ENCODE peak calls at places on chromosomes 3 and 15, in six cellular contexts. U, V, B, A, T and C are unnamed samples.

GRCh38 chr3:126424751-126425150 is 30.0 kb downstream of the CFAP100 start:
- DNase-seq in U (no peak), T (no peak), A (no peak), V (no peak), B (peak; percentile 7), C (no peak)

GRCh38 chr3:10334461-10334860 is 13.5 kb upstream of the SEC13 start:
- DNase-seq in A (no peak), U (no peak), V (peak; percentile 74), B (peak; percentile 85), T (no peak), C (peak; percentile 30)

GRCh38 chr15:97903560-97904195 is 56.8 kb upstream of the ARRDC4 start:
- DNase-seq in U (no peak), B (no peak), V (no peak), T (no peak), A (no peak), C (no peak)

GRCh38 chr3:56590814-56591213 is 33.8 kb downstream of the CCDC66 start:
- DNase-seq in B (peak; percentile 10), U (no peak), V (no peak), A (no peak), T (no peak), C (no peak)

GRCh38 chr3:140827894-140828293 is 113.7 kb upstream of the SLC25A36 start:
- DNase-seq in T (no peak), U (no peak), A (no peak), B (no peak), V (no peak), C (no peak)

GRCh38 chr15:39506146-39506545 is 74.7 kb upstream of the THBS1 start:
- DNase-seq in V (no peak), B (no peak), A (no peak), U (no peak), T (no peak), C (no peak)

GRCh38 chr3:50303038-50303815 is at the start of gene HYAL1:
- DNase-seq in U (peak; percentile 67), A (peak; percentile 58), V (peak; percentile 45), B (peak; percentile 98), T (peak; percentile 84), C (peak; percentile 91)

GRCh38 chr3:134330895-134331810 is 43.1 kb downstream of the AMOTL2 start:
- DNase-seq in B (peak; percentile 62), A (no peak), T (no peak), U (peak; percentile 88), V (no peak), C (no peak)

GRCh38 chr15:56732135-56732880 is 1.0 kb downstream of the ZNF280D start:
- DNase-seq in T (no peak), U (no peak), V (peak; percentile 59), B (peak; percentile 22), A (peak; percentile 18), C (no peak)

GRCh38 chr3:114730397-114730796 is 416.7 kb downstream of the ZBTB20 start:
- DNase-seq in B (no peak), U (peak; percentile 35), A (no peak), V (no peak), T (no peak), C (no peak)

GRCh38 chr3:50150863-50151686 is 4.0 kb upstream of the SEMA3F start:
- DNase-seq in V (no peak), B (peak; percentile 88), A (no peak), U (no peak), T (no peak), C (no peak)

DNA sequence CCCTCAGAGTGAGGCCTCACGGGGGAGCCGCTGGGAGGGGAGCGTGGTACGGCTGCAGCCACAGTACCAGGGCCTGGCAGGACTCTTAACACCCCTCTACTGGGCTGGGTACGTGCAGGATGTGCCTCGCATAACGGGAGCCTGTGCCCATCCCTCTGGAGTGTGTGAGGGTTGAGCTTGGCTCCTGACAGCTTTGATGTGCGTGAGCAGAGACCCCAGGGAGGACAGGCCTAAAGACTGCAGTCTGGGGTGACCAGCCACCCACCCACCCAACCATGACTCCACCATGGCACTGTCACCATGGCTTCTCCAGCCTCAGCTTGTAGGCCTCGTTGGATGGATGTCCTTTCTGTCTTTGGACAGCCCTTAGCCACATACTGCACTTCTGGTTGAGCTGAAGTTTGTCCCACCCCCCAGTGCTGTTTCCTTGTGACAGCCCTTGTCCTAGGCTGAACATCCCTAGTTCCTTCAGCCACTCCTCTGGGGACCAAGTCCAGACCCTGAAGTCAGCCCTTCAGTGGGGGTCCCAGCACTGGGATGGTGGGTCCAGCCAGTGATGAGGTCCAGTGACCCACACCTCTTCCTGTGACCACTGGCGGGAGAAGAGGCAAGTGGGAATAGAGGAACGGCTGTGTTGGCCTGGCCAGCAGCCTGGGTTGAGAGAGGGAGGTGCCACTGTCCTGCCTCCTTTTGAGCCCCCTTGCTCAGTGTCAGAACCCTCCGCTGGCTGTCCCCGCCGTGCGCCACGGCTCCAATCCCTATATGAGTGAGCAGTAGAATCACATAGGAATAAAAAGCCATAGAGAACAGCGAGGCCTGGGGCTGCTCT is 6.1 kb downstream of the GLYCTK start:
- DNase-seq in B (peak; percentile 28), V (no peak), U (no peak), A (no peak), T (no peak), C (no peak)
- H3K4me3 ChIP-seq in B (no peak overlapping the region), V (no peak overlapping the region), U (no peak overlapping the region), A (no peak overlapping the region), T (no peak overlapping the region), C (no peak overlapping the region)

GRCh38 chr15:60052796-60053195 is 48.7 kb downstream of the FOXB1 start:
- DNase-seq in T (no peak), U (no peak), V (no peak), B (no peak), A (no peak), C (no peak)
- H3K4me3 ChIP-seq in T (no peak overlapping the region), U (no peak overlapping the region), V (no peak overlapping the region), B (no peak overlapping the region), A (no peak overlapping the region), C (no peak overlapping the region)

GRCh38 chr15:59998256-59999063 is 5.7 kb upstream of the FOXB1 start:
- DNase-seq in T (no peak), U (no peak), B (no peak), A (no peak), V (no peak), C (no peak)
- H3K4me3 ChIP-seq in T (no peak overlapping the region), U (no peak overlapping the region), B (no peak overlapping the region), A (no peak overlapping the region), V (no peak overlapping the region), C (no peak overlapping the region)

DNA sequence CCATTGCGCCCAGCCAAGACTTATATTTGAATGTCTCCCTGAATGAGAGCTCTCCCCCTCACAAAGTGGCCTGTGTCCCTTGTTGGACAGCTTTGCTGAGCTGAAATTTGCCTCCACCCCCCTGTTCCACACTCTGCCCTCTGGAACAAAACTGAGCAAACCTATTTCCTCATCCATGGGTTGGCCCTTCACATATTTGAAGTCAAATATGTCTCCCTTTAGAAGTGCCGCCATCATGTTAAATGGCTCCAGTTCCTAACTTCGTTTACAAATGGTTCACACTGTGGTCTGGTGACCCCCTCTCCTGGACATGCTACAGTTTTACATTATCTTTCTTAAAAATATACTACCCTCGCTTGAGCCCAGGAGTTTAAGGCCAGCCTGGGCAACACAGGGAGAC is 4.6 kb downstream of the PLIN1 start:
- DNase-seq in T (no peak), U (no peak), V (no peak), A (no peak), B (no peak), C (no peak)
- H3K4me3 ChIP-seq in T (no peak overlapping the region), U (no peak overlapping the region), V (no peak overlapping the region), A (no peak overlapping the region), B (no peak overlapping the region), C (no peak overlapping the region)

DNA sequence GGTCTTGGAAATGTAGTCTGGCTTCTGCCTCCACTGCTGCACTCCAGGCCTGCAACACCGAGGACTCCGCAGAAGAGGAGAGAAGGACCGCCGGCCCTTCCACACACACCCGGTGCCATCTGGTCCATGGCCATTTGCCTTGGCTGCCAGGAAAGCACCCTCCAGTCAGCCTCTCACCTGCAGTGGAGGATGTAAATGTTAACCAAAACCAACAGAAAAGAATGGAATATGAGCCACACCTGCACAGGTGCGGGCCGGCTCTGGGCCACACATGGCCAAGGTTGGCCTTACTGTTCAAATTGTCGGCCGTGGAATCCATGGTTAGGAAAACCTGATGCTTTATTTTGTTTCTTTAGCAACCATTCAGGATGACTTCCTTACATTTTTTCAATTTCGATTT is 178.3 kb upstream of the C2CD4B start:
- DNase-seq in V (no peak), B (no peak), U (no peak), T (no peak), A (no peak), C (no peak)
- H3K4me3 ChIP-seq in V (no peak overlapping the region), B (no peak overlapping the region), U (no peak overlapping the region), T (no peak overlapping the region), A (no peak overlapping the region), C (no peak overlapping the region)

DNA sequence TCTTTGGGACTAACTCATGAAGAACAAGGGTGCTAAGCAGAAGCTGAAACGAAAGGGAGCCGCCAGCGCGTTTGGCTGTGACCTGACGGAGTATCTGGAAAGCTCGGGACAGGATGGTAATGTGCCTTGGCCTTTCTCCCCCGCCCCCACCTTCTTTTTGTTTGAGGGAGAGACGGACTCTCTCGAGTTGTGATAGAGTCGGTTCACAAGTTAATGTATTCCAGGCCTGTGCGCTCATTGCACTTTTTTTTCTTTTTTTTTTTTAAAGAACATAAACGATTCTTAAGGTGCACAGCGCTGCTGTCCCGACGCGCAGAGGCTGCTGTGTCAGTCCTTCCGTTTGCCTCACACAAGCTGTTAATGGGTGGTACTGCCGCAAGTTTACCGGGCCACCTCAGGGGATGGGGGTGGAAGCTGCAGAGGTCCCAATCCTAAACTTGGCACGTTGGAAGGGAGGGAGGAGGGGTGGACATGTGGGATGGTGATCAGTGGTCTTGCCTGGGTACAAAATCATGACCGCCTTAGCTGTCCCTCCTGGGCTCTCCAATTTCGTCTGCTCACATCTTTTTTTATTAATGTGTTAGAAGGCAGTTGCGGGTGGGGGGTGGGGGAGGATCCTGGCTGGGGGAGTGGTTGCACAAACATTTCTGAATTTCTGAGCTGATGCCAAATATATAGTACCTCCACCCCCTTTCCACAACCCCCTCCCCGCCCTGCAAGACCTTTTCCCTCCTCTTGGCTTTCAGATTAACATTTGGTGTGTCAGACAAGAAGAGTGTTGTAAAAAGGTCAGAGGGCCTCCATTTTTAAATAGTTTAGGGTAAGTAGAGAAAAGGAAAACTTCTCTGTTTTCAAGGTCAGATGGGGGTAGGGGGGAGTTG is 946 bp downstream of the ARHGAP31 start:
- DNase-seq in A (peak; percentile 40), U (no peak), B (peak; percentile 57), V (peak; percentile 34), T (peak; percentile 45), C (peak; percentile 70)
- H3K4me3 ChIP-seq in A (peak overlapping the region; percentile 77), U (peak overlapping the region; percentile 36), B (peak overlapping the region; percentile 49), V (peak overlapping the region; percentile 65), T (peak overlapping the region; percentile 86), C (peak overlapping the region; percentile 79)

DNA sequence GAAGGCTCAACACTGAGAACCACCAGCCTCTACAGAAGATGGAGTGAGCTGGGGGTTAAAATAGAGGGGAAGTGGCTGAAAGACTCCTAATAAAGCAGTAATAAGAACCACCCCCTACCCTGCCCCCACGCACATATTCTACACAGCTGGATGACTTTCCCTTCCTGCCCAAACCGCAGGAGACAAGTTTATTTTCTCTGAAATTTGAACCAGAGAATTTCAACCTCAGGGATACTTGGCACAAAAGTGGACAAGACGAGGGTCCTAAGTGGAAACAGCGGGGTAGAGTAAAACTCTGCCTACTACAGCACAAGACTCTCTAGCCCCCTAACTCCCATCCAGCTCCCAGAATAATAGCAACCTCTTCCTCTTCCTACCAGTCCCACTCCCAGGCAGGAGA is 28.4 kb downstream of the USF3 start:
- DNase-seq in V (peak; percentile 47), B (peak; percentile 5), U (no peak), T (no peak), A (no peak), C (no peak)
- H3K4me3 ChIP-seq in V (no peak overlapping the region), B (no peak overlapping the region), U (no peak overlapping the region), T (no peak overlapping the region), A (no peak overlapping the region), C (no peak overlapping the region)